ENCODE peak calls at places on chromosome 11, in eight cellular contexts. L is activated CD4-positive, CD25-positive, alpha-beta regulatory T cell treated with anti-CD3 and anti-CD28 coated beads, Interleukin-2, amount 50 U/mL, for 72 hours; P is head of caudate nucleus; M is NCI-H460; F is EL; A is stimulated activated CD8-positive, alpha-beta memory T cell treated with anti-CD3 and anti-CD28 coated beads, Interleukin-15, amount 100 ng/mL, for 48 hours; T is iPS-NIHi11; S is hepatocyte. U is an unnamed sample.

GRCh38 chr11:5937868-5938602 is 4.0 kb upstream of the OR56A3 start:
- DNase-seq in T (no peak), A (no peak), S (no peak), F (no peak), M (no peak), L (no peak), P (no peak), U (no peak)

GRCh38 chr11:115724709-115725108 is 220.5 kb upstream of the CADM1 start:
- DNase-seq in F (peak; percentile 25), S (no peak), T (no peak), A (no peak), L (no peak), M (no peak), P (no peak), U (no peak)

GRCh38 chr11:81655351-81655750 is 1078.3 kb downstream of the FAM181B start:
- DNase-seq in L (no peak), T (no peak), F (no peak), S (no peak), A (no peak), M (no peak), P (no peak), U (no peak)

GRCh38 chr11:128692750-128693578 is 908 bp upstream of the FLI1 start:
- DNase-seq in M (no peak), S (no peak), L (peak; percentile 45), P (no peak), A (no peak), F (peak; percentile 55), T (no peak), U (peak; percentile 32)

GRCh38 chr11:12457030-12457600 is 79.7 kb downstream of the PARVA start:
- DNase-seq in S (no peak), L (no peak), A (no peak), P (no peak), M (no peak), T (no peak), F (peak; percentile 57), U (no peak)

GRCh38 chr11:8814923-8815240 is 96.1 kb upstream of the AKIP1 start:
- DNase-seq in M (no peak), A (no peak), S (no peak), F (peak; percentile 69), T (no peak), L (no peak), P (no peak), U (no peak)

GRCh38 chr11:18019650-18020049 is 6.8 kb upstream of the SERGEF start:
- DNase-seq in T (no peak), F (no peak), M (no peak), S (no peak), L (no peak), A (no peak), P (no peak), U (no peak)

GRCh38 chr11:33999393-33999792 is 52.1 kb upstream of the CAPRIN1 start:
- DNase-seq in P (no peak), L (no peak), M (no peak), F (no peak), T (no peak), A (no peak), S (no peak), U (peak; percentile 19)

GRCh38 chr11:77283101-77283500 is 18.4 kb downstream of the GDPD4 start:
- DNase-seq in L (no peak), M (no peak), S (no peak), P (no peak), T (no peak), F (no peak), A (no peak), U (no peak)

GRCh38 chr11:116771935-116772334 is 852 bp downstream of the BUD13 start:
- DNase-seq in A (no peak), M (no peak), P (no peak), F (no peak), S (no peak), T (no peak), L (no peak), U (no peak)

GRCh38 chr11:34792143-34792542 is 124.0 kb downstream of the APIP start:
- DNase-seq in F (no peak), T (peak; percentile 46), L (no peak), A (no peak), P (no peak), S (no peak), M (no peak), U (no peak)

GRCh38 chr11:12278766-12279671 is 98.4 kb upstream of the PARVA start:
- DNase-seq in P (no peak), F (no peak), M (no peak), S (peak; percentile 66), A (no peak), T (no peak), L (no peak), U (no peak)

GRCh38 chr11:130295657-130296056 is 19.1 kb downstream of the ZBTB44 start:
- DNase-seq in T (no peak), P (no peak), M (no peak), A (no peak), L (no peak), S (no peak), F (no peak), U (no peak)

GRCh38 chr11:108606070-108606469 is 12.5 kb upstream of the EXPH5 start:
- DNase-seq in T (no peak), F (no peak), A (no peak), P (no peak), L (no peak), M (no peak), S (no peak), U (no peak)

GRCh38 chr11:73415854-73416615 is 39.8 kb downstream of the RELT start:
- DNase-seq in M (no peak), T (no peak), S (no peak), L (no peak), F (peak; percentile 62), P (no peak), A (no peak), U (peak; percentile 57)

GRCh38 chr11:69217276-69218105 is 61.8 kb downstream of the SMIM38 start:
- DNase-seq in P (no peak), L (no peak), S (no peak), T (no peak), F (no peak), M (no peak), A (no peak), U (no peak)

GRCh38 chr11:82775736-82776346 is 42.2 kb upstream of the FAM181B start:
- DNase-seq in L (no peak), S (peak; percentile 30), A (no peak), M (peak; percentile 21), P (peak; percentile 37), F (peak; percentile 79), T (peak; percentile 64), U (peak; percentile 81)

GRCh38 chr11:66749091-66749490 is 20.1 kb upstream of the SPTBN2 start:
- DNase-seq in S (no peak), L (no peak), M (no peak), F (no peak), P (no peak), T (no peak), A (no peak), U (no peak)

GRCh38 chr11:80778432-80778831 is 1337.6 kb upstream of the TENM4 start:
- DNase-seq in S (no peak), F (no peak), A (no peak), L (no peak), P (no peak), T (no peak), M (no peak), U (no peak)

GRCh38 chr11:1348748-1349073 is 39.3 kb upstream of the TOLLIP start:
- DNase-seq in T (no peak), S (no peak), L (peak; percentile 2), F (no peak), P (no peak), M (no peak), A (no peak), U (no peak)

GRCh38 chr11:35393093-35393492 is 26.3 kb downstream of the SLC1A2 start:
- DNase-seq in T (no peak), P (no peak), L (no peak), A (no peak), S (no peak), F (no peak), M (no peak), U (peak; percentile 15)

GRCh38 chr11:68574308-68574707 is 110.0 kb upstream of the GAL start:
- DNase-seq in L (no peak), F (peak; percentile 19), A (no peak), S (no peak), M (no peak), P (no peak), T (no peak), U (no peak)

GRCh38 chr11:1744879-1745700 is 5.3 kb downstream of the IFITM10 start:
- DNase-seq in F (no peak), M (no peak), L (no peak), A (no peak), S (no peak), P (no peak), T (no peak), U (no peak)

GRCh38 chr11:122656631-122657101 is 1.1 kb downstream of the UBASH3B start:
- DNase-seq in S (peak; percentile 42), P (no peak), L (peak; percentile 47), M (no peak), A (peak; percentile 15), T (peak; percentile 64), F (peak; percentile 77), U (peak; percentile 38)

GRCh38 chr11:82980292-82980691 is 78.8 kb downstream of the DDIAS start:
- DNase-seq in F (peak; percentile 92), M (peak; percentile 9), L (no peak), P (no peak), S (no peak), T (no peak), A (no peak), U (no peak)

GRCh38 chr11:60363542-60364525 is 14.5 kb upstream of the MS4A7 start:
- DNase-seq in M (peak; percentile 48), L (peak; percentile 48), S (peak; percentile 71), F (peak; percentile 52), A (peak; percentile 5), P (peak; percentile 62), T (peak; percentile 75), U (peak; percentile 79)

GRCh38 chr11:67303989-67304411 is 670 bp downstream of the SSH3 start:
- DNase-seq in F (peak; percentile 33), L (peak; percentile 41), T (peak; percentile 69), A (no peak), S (peak; percentile 63), P (no peak), M (no peak), U (no peak)

GRCh38 chr11:1837171-1838076 is 1.4 kb upstream of the TNNI2 start:
- DNase-seq in F (peak; percentile 55), P (peak; percentile 73), A (peak; percentile 73), M (peak; percentile 19), S (peak; percentile 91), T (peak; percentile 92), L (peak; percentile 78), U (peak; percentile 52)

GRCh38 chr11:22371188-22371587 is 33.0 kb downstream of the SLC17A6 start:
- DNase-seq in M (no peak), T (peak; percentile 23), P (no peak), A (no peak), F (no peak), L (no peak), S (no peak), U (peak; percentile 3)

GRCh38 chr11:46006418-46007070 is 84.1 kb downstream of the LARGE2 start:
- DNase-seq in M (peak; percentile 53), S (peak; percentile 81), F (peak; percentile 69), A (no peak), L (no peak), T (peak; percentile 67), P (no peak), U (peak; percentile 55)

GRCh38 chr11:64127267-64128072 is 38.4 kb downstream of the MACROD1 start:
- DNase-seq in A (no peak), T (no peak), L (no peak), S (no peak), P (no peak), M (no peak), F (no peak), U (no peak)

U was measured in HAP-1.